ENCODE peak calls at places on chromosomes 2 and 18, in seven cellular contexts. S, H, F, U, M, B and Q are unnamed samples.

GRCh38 chr2:10966056-10966455 is 54.3 kb downstream of the KCNF1 start:
- DNase-seq in S (no peak), H (no peak), F (no peak), U (no peak), M (no peak), B (no peak), Q (no peak)

GRCh38 chr2:206853880-206854279 is 85.4 kb upstream of the CPO start:
- DNase-seq in S (no peak), H (no peak), F (no peak), U (no peak), M (no peak), B (no peak), Q (no peak)

GRCh38 chr2:130736487-130736886 is 7.6 kb downstream of the GPR148 start:
- DNase-seq in S (no peak), H (no peak), F (no peak), U (no peak), M (no peak), B (no peak), Q (no peak)

GRCh38 chr18:42447688-42448087 is 492.7 kb downstream of the PIK3C3 start:
- DNase-seq in S (no peak), H (no peak), F (no peak), U (no peak), M (no peak), B (no peak), Q (no peak)

GRCh38 chr2:12321017-12321641 is 395.6 kb upstream of the TRIB2 start:
- DNase-seq in S (peak; percentile 97), H (no peak), F (peak; percentile 19), U (no peak), M (peak; percentile 94), B (peak; percentile 83), Q (no peak)

GRCh38 chr2:108363048-108363899 is 14.5 kb upstream of the SULT1C4 start:
- DNase-seq in S (no peak), H (no peak), F (no peak), U (no peak), M (no peak), B (no peak), Q (no peak)

GRCh38 chr2:45199973-45200372 is 190.7 kb upstream of the SIX2 start:
- DNase-seq in S (peak; percentile 76), H (no peak), F (peak; percentile 17), U (no peak), M (no peak), B (no peak), Q (no peak)

GRCh38 chr2:191846787-191847620 is at the start of gene CAVIN2:
- DNase-seq in S (peak; percentile 92), H (no peak), F (peak; percentile 52), U (no peak), M (peak; percentile 78), B (no peak), Q (no peak)

GRCh38 chr2:121362776-121363175 is 77.8 kb upstream of the TFCP2L1 start:
- DNase-seq in S (no peak), H (no peak), F (no peak), U (no peak), M (no peak), B (no peak), Q (no peak)

GRCh38 chr2:226020179-226020578 is 620.7 kb downstream of the NYAP2 start:
- DNase-seq in S (no peak), H (no peak), F (no peak), U (no peak), M (no peak), B (no peak), Q (no peak)

GRCh38 chr2:49255325-49256023 is 101.2 kb upstream of the FSHR start:
- DNase-seq in S (peak; percentile 37), H (no peak), F (peak; percentile 10), U (no peak), M (no peak), B (no peak), Q (no peak)

GRCh38 chr2:100589527-100589926 is 26.7 kb downstream of the PDCL3 start:
- DNase-seq in S (no peak), H (no peak), F (no peak), U (no peak), M (no peak), B (no peak), Q (no peak)

GRCh38 chr2:216694201-216694825 is 1.0 kb downstream of the IGFBP5 start:
- DNase-seq in S (peak; percentile 35), H (no peak), F (peak; percentile 77), U (no peak), M (no peak), B (no peak), Q (no peak)

GRCh38 chr2:109676346-109676897 is 62.3 kb downstream of the SOWAHC start:
- DNase-seq in S (no peak), H (no peak), F (no peak), U (no peak), M (no peak), B (no peak), Q (no peak)

GRCh38 chr2:85976106-85976920 is 87.5 kb upstream of the ST3GAL5 start:
- DNase-seq in S (peak; percentile 48), H (no peak), F (no peak), U (no peak), M (no peak), B (no peak), Q (no peak)

GRCh38 chr18:22705328-22705727 is 227.8 kb upstream of the RBBP8 start:
- DNase-seq in S (peak; percentile 67), H (no peak), F (peak; percentile 37), U (no peak), M (peak; percentile 35), B (peak; percentile 66), Q (no peak)

GRCh38 chr18:35478520-35479435 is 19.0 kb downstream of the INO80C start:
- DNase-seq in S (peak; percentile 47), H (no peak), F (peak; percentile 74), U (no peak), M (no peak), B (peak; percentile 39), Q (no peak)

GRCh38 chr2:235779444-235779896 is 285.6 kb downstream of the AGAP1 start:
- DNase-seq in S (peak; percentile 75), H (peak; percentile 69), F (peak; percentile 91), U (no peak), M (peak; percentile 50), B (peak; percentile 20), Q (peak; percentile 34)

GRCh38 chr2:167048829-167049228 is 160.5 kb downstream of the XIRP2 start:
- DNase-seq in S (no peak), H (no peak), F (no peak), U (no peak), M (no peak), B (no peak), Q (no peak)

GRCh38 chr2:99081886-99082285 is 59.6 kb upstream of the C2orf15 start:
- DNase-seq in S (no peak), H (no peak), F (no peak), U (no peak), M (no peak), B (no peak), Q (no peak)

GRCh38 chr2:11967946-11968465 is 221.6 kb downstream of the LPIN1 start:
- DNase-seq in S (peak; percentile 82), H (no peak), F (peak; percentile 19), U (no peak), M (no peak), B (peak; percentile 64), Q (no peak)

DNA sequence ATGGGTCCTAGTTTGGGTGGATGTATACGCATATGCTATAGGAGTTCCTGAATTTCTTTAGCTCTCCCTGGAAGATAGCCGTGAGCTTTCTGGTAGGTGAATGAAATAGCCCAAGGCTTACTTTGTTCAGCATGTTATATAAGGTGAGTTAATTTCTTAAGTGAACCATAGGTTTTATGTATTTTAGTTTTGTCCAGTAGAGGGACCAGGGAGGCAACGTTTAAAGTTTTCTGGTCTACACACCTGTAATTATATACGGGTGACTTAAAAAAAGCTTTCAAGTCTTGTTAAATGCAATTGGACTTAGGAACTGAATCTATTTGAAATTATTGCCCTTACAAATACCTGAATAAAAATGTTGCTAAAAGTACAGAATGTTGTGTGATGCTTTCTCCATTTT is 402.5 kb upstream of the DDX18 start:
- DNase-seq in S (no peak), H (no peak), F (no peak), U (no peak), M (no peak), B (no peak), Q (no peak)
- TF ChIP-seq CTCF in S (no peak), H (no peak), F (peak; percentile 31), U (no peak), M (no peak), B (no peak), Q (peak; percentile 22)

DNA sequence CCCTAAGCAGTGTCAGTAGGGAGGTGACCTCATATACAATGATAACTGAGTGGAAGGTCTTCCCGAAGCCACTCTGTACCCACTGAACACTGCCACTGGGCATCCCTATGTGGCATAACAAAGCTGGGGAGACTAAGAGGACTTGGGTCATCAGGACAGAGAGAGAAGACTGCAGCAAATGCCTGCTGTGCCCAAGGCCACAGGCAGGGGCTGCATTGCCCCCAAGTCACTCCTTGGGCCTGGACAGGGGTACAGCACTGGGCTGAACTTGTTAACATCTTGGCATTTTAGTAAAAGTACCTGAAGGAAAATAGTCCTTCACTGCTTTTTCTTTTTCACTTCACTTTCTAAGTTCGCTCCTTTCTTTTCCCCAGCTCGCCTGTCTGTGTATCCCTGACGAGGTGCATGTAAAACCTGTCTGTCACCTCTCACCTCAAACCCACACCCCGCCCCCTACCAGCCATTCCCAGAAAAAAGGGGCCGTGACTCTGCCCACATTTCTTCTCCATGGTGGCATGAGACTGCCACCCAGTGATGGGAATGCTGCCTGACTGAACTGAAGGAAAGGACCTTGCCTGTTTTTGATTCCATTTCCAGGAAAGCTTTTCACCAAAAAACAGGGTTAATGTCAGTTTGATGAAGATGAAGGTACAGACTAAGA is 62.9 kb downstream of the MTHFD2 start:
- DNase-seq in S (peak; percentile 57), H (no peak), F (peak; percentile 48), U (no peak), M (no peak), B (no peak), Q (no peak)
- TF ChIP-seq CTCF in S (peak; percentile 29), H (peak; percentile 13), F (peak; percentile 62), U (no peak), M (peak; percentile 47), B (peak; percentile 66), Q (peak; percentile 48)

GRCh38 chr2:124915567-124915966 is 890.5 kb downstream of the CNTNAP5 start:
- DNase-seq in S (no peak), H (no peak), F (no peak), U (no peak), M (no peak), B (no peak), Q (no peak)
- TF ChIP-seq CTCF in S (no peak), H (peak; percentile 25), F (peak; percentile 12), U (no peak), M (no peak), B (no peak), Q (peak; percentile 42)

GRCh38 chr2:70645733-70646420 is 92.3 kb upstream of the TGFA start:
- DNase-seq in S (no peak), H (no peak), F (no peak), U (no peak), M (no peak), B (no peak), Q (no peak)
- TF ChIP-seq CTCF in S (no peak), H (peak; percentile 12), F (peak; percentile 6), U (no peak), M (peak; percentile 30), B (no peak), Q (peak; percentile 37)

GRCh38 chr2:80073134-80073561 is 231.4 kb downstream of the LRRTM1 start:
- DNase-seq in S (peak; percentile 74), H (peak; percentile 51), F (peak; percentile 83), U (no peak), M (peak; percentile 49), B (peak; percentile 27), Q (peak; percentile 36)
- TF ChIP-seq CTCF in S (peak; percentile 69), H (peak; percentile 65), F (peak; percentile 75), U (no peak), M (peak; percentile 71), B (peak; percentile 63), Q (peak; percentile 69)

GRCh38 chr2:180604077-180604476 is 376.3 kb upstream of the UBE2E3 start:
- DNase-seq in S (peak; percentile 7), H (no peak), F (peak; percentile 14), U (no peak), M (no peak), B (no peak), Q (no peak)
- TF ChIP-seq CTCF in S (peak; percentile 42), H (peak; percentile 47), F (peak; percentile 32), U (no peak), M (no peak), B (peak; percentile 31), Q (no peak)